ENCODE peak calls at places on chromosomes 11 and 22, in eight cellular contexts. X is neural progenitor cell, U is SK-N-SH, D is hepatocyte, Y is GM23338, J is MM.1S, H is HCT116, R is OCI-LY7. Q is an unnamed sample. For H3K4me1, the result is how much of the 10 kb centered on the place peaks cover.

GRCh38 chr11:118921929-118922744 is 3.6 kb downstream of the BCL9L start:
- DNase-seq in X (peak), U (peak), D (peak), Y (peak), J (no peak), H (no peak), R (no peak), Q (peak)

GRCh38 chr11:8034604-8035224 is 46.3 kb upstream of the TUB start:
- DNase-seq in X (no peak), U (no peak), D (no peak), Y (no peak), J (no peak), H (no peak), R (no peak), Q (no peak)

GRCh38 chr11:78101073-78101472 is 21.4 kb upstream of the NDUFC2 start:
- DNase-seq in X (no peak), U (no peak), D (no peak), Y (no peak), J (no peak), H (no peak), R (no peak), Q (peak)

GRCh38 chr11:88152381-88152780 is 22.9 kb downstream of the RAB38 start:
- DNase-seq in X (no peak), U (no peak), D (no peak), Y (no peak), J (no peak), H (no peak), R (no peak), Q (no peak)

GRCh38 chr11:19239039-19239438 is 1.7 kb downstream of the E2F8 start:
- DNase-seq in X (no peak), U (no peak), D (no peak), Y (no peak), J (no peak), H (no peak), R (peak), Q (no peak)

GRCh38 chr11:69667619-69668604 is 7.2 kb downstream of the LTO1 start:
- DNase-seq in X (no peak), U (peak), D (peak), Y (no peak), J (no peak), H (no peak), R (no peak), Q (no peak)

GRCh38 chr11:130414107-130415088 is 14.0 kb downstream of the ADAMTS8 start:
- DNase-seq in X (no peak), U (no peak), D (no peak), Y (no peak), J (no peak), H (no peak), R (no peak), Q (no peak)

GRCh38 chr11:3684129-3684685 is 13.0 kb upstream of the CHRNA10 start:
- DNase-seq in X (no peak), U (no peak), D (no peak), Y (no peak), J (no peak), H (no peak), R (no peak), Q (no peak)

GRCh38 chr22:29096736-29097669 is 24.2 kb downstream of the KREMEN1 start:
- DNase-seq in X (peak), U (no peak), D (no peak), Y (peak), J (no peak), H (no peak), R (no peak), Q (peak)

GRCh38 chr11:45294499-45294898 is 8.4 kb upstream of the SYT13 start:
- DNase-seq in X (no peak), U (no peak), D (no peak), Y (no peak), J (no peak), H (no peak), R (no peak), Q (no peak)

GRCh38 chr11:4433852-4434251 is 15.2 kb upstream of the OR52K2 start:
- DNase-seq in X (no peak), U (no peak), D (no peak), Y (no peak), J (no peak), H (no peak), R (no peak), Q (no peak)

GRCh38 chr11:68343761-68344256 is 31.4 kb downstream of the LRP5 start:
- DNase-seq in X (no peak), U (no peak), D (peak), Y (no peak), J (no peak), H (no peak), R (no peak), Q (no peak)
- TF ChIP-seq CTCF in X (no peak), U (no peak), D (no peak), Y (no peak), J (no peak), H (no peak), R (no peak), Q (no peak)

GRCh38 chr11:133983660-133984316 is 27.0 kb upstream of the IGSF9B start:
- DNase-seq in X (no peak), U (no peak), D (no peak), Y (no peak), J (no peak), H (no peak), R (no peak), Q (no peak)

GRCh38 chr11:133982901-133983300 is 26.1 kb upstream of the IGSF9B start:
- DNase-seq in X (no peak), U (no peak), D (no peak), Y (no peak), J (no peak), H (no peak), R (no peak), Q (no peak)

GRCh38 chr11:133980665-133981064 is 23.9 kb upstream of the IGSF9B start:
- DNase-seq in X (no peak), U (no peak), D (no peak), Y (no peak), J (no peak), H (no peak), R (no peak), Q (no peak)

GRCh38 chr11:133981156-133981555 is 24.4 kb upstream of the IGSF9B start:
- DNase-seq in X (no peak), U (no peak), D (no peak), Y (no peak), J (no peak), H (no peak), R (no peak), Q (no peak)

DNA sequence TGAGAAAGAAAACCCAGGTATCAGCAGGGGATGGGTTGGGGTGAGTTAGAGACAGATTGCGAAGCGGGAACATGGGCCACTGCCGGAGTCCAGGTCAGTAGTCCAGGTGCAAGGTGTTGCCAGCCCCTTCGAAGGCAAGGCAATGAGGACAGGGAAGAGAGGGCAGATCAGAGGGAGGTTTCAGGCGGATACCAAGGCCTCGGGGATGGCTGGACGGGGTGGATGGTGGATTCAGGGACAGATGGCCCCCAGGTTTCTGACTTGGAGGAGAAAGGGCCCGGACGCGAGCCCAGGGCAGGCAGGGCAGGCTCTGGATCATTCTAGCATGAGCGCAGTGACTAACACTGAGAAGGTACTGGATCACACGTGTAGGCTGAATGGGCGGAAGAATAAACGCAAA is 25.4 kb upstream of the IGSF9B start:
- DNase-seq in X (no peak), U (no peak), D (no peak), Y (no peak), J (no peak), H (no peak), R (no peak), Q (no peak)
- H3K4me1 ChIP-seq in X (under half), U (under half), D (under half), Y (under half), J (under half), H (under half), R (under half), Q (under half)

GRCh38 chr11:12770966-12771597 is 96.9 kb downstream of the TEAD1 start:
- DNase-seq in X (no peak), U (no peak), D (no peak), Y (no peak), J (no peak), H (no peak), R (no peak), Q (no peak)

GRCh38 chr11:12768731-12769673 is 94.8 kb downstream of the TEAD1 start:
- DNase-seq in X (no peak), U (no peak), D (no peak), Y (no peak), J (no peak), H (no peak), R (no peak), Q (peak)

GRCh38 chr11:12771875-12772274 is 97.7 kb downstream of the TEAD1 start:
- DNase-seq in X (no peak), U (no peak), D (no peak), Y (no peak), J (no peak), H (no peak), R (no peak), Q (no peak)

GRCh38 chr11:12770435-12770834 is 96.2 kb downstream of the TEAD1 start:
- DNase-seq in X (no peak), U (no peak), D (no peak), Y (no peak), J (no peak), H (no peak), R (no peak), Q (no peak)

DNA sequence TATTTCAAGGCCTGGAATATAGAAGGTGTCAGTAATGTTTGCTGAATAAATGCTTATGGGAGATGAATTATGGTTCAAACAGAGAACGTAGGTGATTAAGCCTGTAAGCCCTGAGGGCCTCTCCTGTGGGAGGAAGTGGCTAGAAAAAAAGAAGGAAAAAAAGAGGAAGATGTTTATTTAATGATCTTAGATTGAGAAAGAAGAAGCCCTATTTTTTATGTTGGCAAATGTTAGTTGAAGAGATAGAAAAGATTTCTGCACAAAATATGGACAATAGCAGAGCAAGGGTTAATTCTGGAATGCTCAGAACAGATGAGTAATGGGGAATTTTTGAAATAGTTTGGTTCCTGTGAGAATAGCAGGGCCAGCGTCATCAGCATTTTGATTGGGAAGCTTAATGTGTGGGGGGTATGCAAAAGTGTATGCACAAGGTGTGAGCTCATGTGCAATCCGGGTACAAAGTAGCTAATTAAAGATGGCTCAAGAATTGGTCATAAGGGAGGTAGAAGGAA is 95.7 kb downstream of the TEAD1 start:
- DNase-seq in X (no peak), U (no peak), D (no peak), Y (peak), J (no peak), H (peak), R (no peak), Q (peak)
- TF ChIP-seq EZH2phosphoT487 in X (no peak), U (no peak), D (no peak), Y (no peak), J (no peak), H (no peak), R (no peak), Q (no peak)

DNA sequence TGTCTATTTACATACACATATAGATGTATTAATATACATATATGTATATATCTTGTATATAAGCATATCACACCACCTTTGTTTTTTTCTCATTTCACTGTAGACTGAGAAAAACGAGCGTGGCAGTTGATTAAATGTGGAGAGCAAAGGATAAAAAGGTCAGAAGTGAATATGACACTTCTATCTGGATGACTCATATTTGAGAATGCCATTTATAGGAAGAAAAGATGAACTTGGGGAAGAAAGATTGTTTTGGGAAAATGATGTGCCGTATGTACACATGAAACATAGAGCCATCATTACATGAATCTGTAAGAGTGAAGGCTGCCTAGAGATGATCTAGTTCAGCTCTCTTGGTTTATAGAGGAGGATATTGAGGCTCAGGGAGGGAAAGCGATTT is 28.7 kb downstream of the AMOTL1 start:
- DNase-seq in X (no peak), U (no peak), D (no peak), Y (no peak), J (no peak), H (no peak), R (no peak), Q (peak)
- TF ChIP-seq CTCF in X (no peak), U (no peak), D (no peak), Y (no peak), J (no peak), H (no peak), R (no peak), Q (no peak)

GRCh38 chr11:114065094-114065493 is 5.6 kb downstream of the ZBTB16 start:
- DNase-seq in X (no peak), U (no peak), D (no peak), Y (no peak), J (no peak), H (no peak), R (no peak), Q (no peak)
- H3K4me1 ChIP-seq in X (under half), U (under half), D (under half), Y (under half), J (under half), H (under half), R (under half), Q (under half)

GRCh38 chr22:43199541-43199940 is 12.6 kb upstream of the TTLL12 start:
- DNase-seq in X (no peak), U (no peak), D (no peak), Y (no peak), J (no peak), H (no peak), R (no peak), Q (no peak)

GRCh38 chr22:43200031-43200430 is 13.1 kb upstream of the TTLL12 start:
- DNase-seq in X (no peak), U (no peak), D (no peak), Y (no peak), J (no peak), H (no peak), R (no peak), Q (no peak)

GRCh38 chr22:43198936-43199335 is 12.0 kb upstream of the TTLL12 start:
- DNase-seq in X (no peak), U (no peak), D (no peak), Y (no peak), J (no peak), H (no peak), R (no peak), Q (peak)

GRCh38 chr22:43197271-43197941 is 10.5 kb upstream of the TTLL12 start:
- DNase-seq in X (no peak), U (no peak), D (no peak), Y (no peak), J (peak), H (no peak), R (no peak), Q (no peak)

GRCh38 chr22:43198126-43198525 is 11.2 kb upstream of the TTLL12 start:
- DNase-seq in X (no peak), U (no peak), D (no peak), Y (no peak), J (no peak), H (no peak), R (no peak), Q (no peak)
- TF ChIP-seq EZH2phosphoT487 in X (no peak), U (no peak), D (no peak), Y (no peak), J (no peak), H (no peak), R (no peak), Q (no peak)

GRCh38 chr11:33875621-33876294 is 16.1 kb downstream of the LMO2 start:
- DNase-seq in X (no peak), U (no peak), D (no peak), Y (no peak), J (no peak), H (no peak), R (no peak), Q (peak)
- TF ChIP-seq CTCF in X (no peak), U (no peak), D (no peak), Y (no peak), J (no peak), H (no peak), R (no peak), Q (no peak)

GRCh38 chr11:5712507-5712906 is 22.9 kb downstream of the TRIM22 start:
- DNase-seq in X (no peak), U (no peak), D (no peak), Y (peak), J (no peak), H (peak), R (peak), Q (peak)
- H3K4me1 ChIP-seq in X (under half), U (under half), D (under half), Y (under half), J (under half), H (under half), R (under half), Q (under half)

GRCh38 chr22:49789289-49790141 is 38.2 kb downstream of the BRD1 start:
- DNase-seq in X (no peak), U (peak), D (no peak), Y (no peak), J (no peak), H (no peak), R (no peak), Q (no peak)
- TF ChIP-seq EZH2phosphoT487 in X (no peak), U (no peak), D (no peak), Y (no peak), J (no peak), H (no peak), R (no peak), Q (no peak)

Q was measured in PC-3.